ENCODE peak calls at places on chromosomes 11 and 22, in four cellular contexts. X is K562, Y is H1, F is HepG2. R is an unnamed sample.

GRCh38 chr11:111399187-111400031 is 20.3 kb upstream of the POU2AF1 start:
- DNase-seq in X (no peak), Y (no peak), F (peak; percentile 43), R (no peak)

GRCh38 chr11:59931688-59932087 is 6.5 kb upstream of the OOSP1 start:
- DNase-seq in X (no peak), Y (no peak), F (no peak), R (no peak)

GRCh38 chr11:14503023-14503422 is 3.4 kb upstream of the COPB1 start:
- DNase-seq in X (no peak), Y (no peak), F (no peak), R (no peak)

GRCh38 chr11:20584093-20584774 is 15.2 kb upstream of the SLC6A5 start:
- DNase-seq in X (no peak), Y (no peak), F (peak; percentile 7), R (no peak)

GRCh38 chr22:30890689-30891442 is 77.7 kb downstream of the MORC2 start:
- DNase-seq in X (peak; percentile 43), Y (peak; percentile 82), F (no peak), R (peak; percentile 30)

GRCh38 chr11:66493124-66493523 is 12.9 kb downstream of the DPP3 start:
- DNase-seq in X (no peak), Y (no peak), F (no peak), R (no peak)

GRCh38 chr11:2212411-2213251 is 41.0 kb upstream of the TH start:
- DNase-seq in X (no peak), Y (peak; percentile 46), F (peak; percentile 54), R (no peak)

GRCh38 chr11:34789196-34789834 is 126.9 kb downstream of the APIP start:
- DNase-seq in X (no peak), Y (no peak), F (no peak), R (no peak)

GRCh38 chr11:68659158-68659921 is 25.0 kb upstream of the GAL start:
- DNase-seq in X (peak; percentile 33), Y (no peak), F (peak; percentile 55), R (peak; percentile 52)

GRCh38 chr11:16173798-16174197 is 182.5 kb downstream of the SOX6 start:
- DNase-seq in X (no peak), Y (no peak), F (peak; percentile 24), R (no peak)

GRCh38 chr22:37428649-37429586 is 1.6 kb upstream of the ELFN2 start:
- DNase-seq in X (peak; percentile 57), Y (peak; percentile 83), F (peak; percentile 35), R (peak; percentile 53)

GRCh38 chr22:22460635-22461034 is 47.9 kb downstream of the ZNF280B start:
- DNase-seq in X (peak; percentile 91), Y (no peak), F (peak; percentile 18), R (no peak)

GRCh38 chr11:68813778-68814177 is 27.9 kb downstream of the CPT1A start:
- DNase-seq in X (no peak), Y (no peak), F (no peak), R (no peak)

GRCh38 chr11:34342008-34342533 is 15.7 kb downstream of the ABTB2 start:
- DNase-seq in X (no peak), Y (no peak), F (no peak), R (no peak)

GRCh38 chr11:2088284-2088683 is 50.9 kb downstream of the IGF2 start:
- DNase-seq in X (no peak), Y (no peak), F (no peak), R (no peak)

GRCh38 chr22:38108561-38109319 is 1.7 kb downstream of the BAIAP2L2 start:
- DNase-seq in X (no peak), Y (no peak), F (no peak), R (no peak)

GRCh38 chr11:80958414-80958813 is 1517.6 kb upstream of the TENM4 start:
- DNase-seq in X (no peak), Y (no peak), F (no peak), R (peak; percentile 4)

GRCh38 chr11:2812371-2812991 is 73.1 kb downstream of the CDKN1C start:
- DNase-seq in X (no peak), Y (no peak), F (no peak), R (no peak)

GRCh38 chr11:7175007-7175406 is 76.7 kb upstream of the SYT9 start:
- DNase-seq in X (no peak), Y (no peak), F (no peak), R (no peak)

GRCh38 chr11:75667831-75668507 is 869 bp downstream of the MAP6 start:
- DNase-seq in X (no peak), Y (peak; percentile 84), F (no peak), R (peak; percentile 41)

GRCh38 chr11:111936045-111936400 is 1.1 kb upstream of the DIXDC1 start:
- DNase-seq in X (no peak), Y (no peak), F (peak; percentile 34), R (no peak)

GRCh38 chr22:49687786-49688515 is 139.7 kb downstream of the BRD1 start:
- DNase-seq in X (no peak), Y (no peak), F (no peak), R (no peak)

GRCh38 chr11:86174101-86175046 is 70.2 kb upstream of the EED start:
- DNase-seq in X (peak; percentile 76), Y (no peak), F (peak; percentile 61), R (no peak)

GRCh38 chr11:34787348-34787747 is 128.8 kb downstream of the APIP start:
- DNase-seq in X (no peak), Y (no peak), F (no peak), R (no peak)

GRCh38 chr11:34234086-34234740 is 123.6 kb downstream of the ABTB2 start:
- DNase-seq in X (peak; percentile 25), Y (peak; percentile 67), F (no peak), R (no peak)

GRCh38 chr22:40364431-40364830 is 6.0 kb upstream of the SGSM3 start:
- DNase-seq in X (no peak), Y (no peak), F (no peak), R (no peak)

GRCh38 chr11:35006389-35007128 is 90.1 kb downstream of the PDHX start:
- DNase-seq in X (no peak), Y (no peak), F (no peak), R (no peak)

GRCh38 chr11:72041364-72042058 is 38.8 kb downstream of the NUMA1 start:
- DNase-seq in X (no peak), Y (peak; percentile 61), F (peak; percentile 31), R (peak; percentile 65)

GRCh38 chr11:112363527-112363926 is 102.9 kb upstream of the PLET1 start:
- DNase-seq in X (no peak), Y (no peak), F (no peak), R (no peak)

GRCh38 chr11:120719348-120719747 is 207.8 kb downstream of the GRIK4 start:
- DNase-seq in X (no peak), Y (no peak), F (no peak), R (no peak)

GRCh38 chr22:47630741-47631534 is 868.5 kb downstream of the TBC1D22A start:
- DNase-seq in X (no peak), Y (no peak), F (no peak), R (no peak)

GRCh38 chr22:47629791-47630655 is 867.6 kb downstream of the TBC1D22A start:
- DNase-seq in X (no peak), Y (no peak), F (no peak), R (no peak)

GRCh38 chr22:47632646-47633045 is 870.2 kb downstream of the TBC1D22A start:
- DNase-seq in X (no peak), Y (no peak), F (no peak), R (no peak)

GRCh38 chr22:47633111-47633510 is 870.7 kb downstream of the TBC1D22A start:
- DNase-seq in X (no peak), Y (no peak), F (no peak), R (no peak)

GRCh38 chr22:47631571-47632102 is 869.2 kb downstream of the TBC1D22A start:
- DNase-seq in X (peak; percentile 79), Y (no peak), F (no peak), R (no peak)
- TF ChIP-seq PHF8 in X (peak; percentile 90), Y (no peak), F (no peak), R (no peak)

DNA sequence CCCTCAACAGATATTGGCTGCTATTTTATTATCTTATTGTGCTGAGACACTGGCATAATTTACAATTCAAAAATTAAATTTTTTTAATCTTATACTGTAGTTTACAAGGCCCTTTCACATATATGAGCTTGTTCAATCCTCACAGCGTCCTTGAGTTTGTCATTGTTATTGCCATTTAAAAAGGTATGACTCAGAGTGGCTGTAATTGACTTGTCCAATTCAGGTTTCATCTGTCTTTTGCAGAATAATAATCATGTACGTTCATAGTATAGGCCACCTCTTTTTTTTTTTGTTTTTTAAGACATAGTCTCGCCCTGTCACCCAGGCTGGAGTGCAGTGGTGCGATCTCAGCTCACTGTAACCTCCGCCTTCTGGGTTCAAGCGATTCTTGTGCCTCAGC is 11.5 kb downstream of the PTPRJ start:
- DNase-seq in X (no peak), Y (no peak), F (no peak), R (no peak)
- TF ChIP-seq PHF8 in X (no peak), Y (no peak), F (no peak), R (no peak)

GRCh38 chr11:17513853-17514252 is 30.4 kb downstream of the USH1C start:
- DNase-seq in X (no peak), Y (no peak), F (no peak), R (no peak)
- TF ChIP-seq PHF8 in X (no peak), Y (no peak), F (no peak), R (no peak)

DNA sequence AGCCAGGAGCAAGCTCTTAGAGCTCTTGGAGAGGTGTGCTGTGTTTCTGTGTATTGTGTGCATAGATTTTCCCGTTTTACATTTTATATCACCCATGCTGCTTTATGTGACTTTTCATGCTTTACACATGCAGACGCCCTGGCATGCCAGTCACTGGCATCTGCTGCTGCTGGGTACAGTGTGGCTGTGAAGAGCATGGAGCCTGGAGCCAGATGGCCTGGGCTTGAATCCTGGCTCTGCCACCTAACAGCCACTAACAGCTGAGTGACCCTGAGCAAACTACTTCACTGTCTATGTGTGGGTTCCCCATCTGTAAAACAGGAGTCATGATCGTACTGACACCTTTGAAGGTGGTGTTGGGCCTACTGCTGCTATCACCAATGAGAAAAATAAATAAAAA is 23.1 kb downstream of the POLR3H start:
- DNase-seq in X (no peak), Y (no peak), F (no peak), R (no peak)
- TF ChIP-seq PHF8 in X (no peak), Y (no peak), F (no peak), R (no peak)

DNA sequence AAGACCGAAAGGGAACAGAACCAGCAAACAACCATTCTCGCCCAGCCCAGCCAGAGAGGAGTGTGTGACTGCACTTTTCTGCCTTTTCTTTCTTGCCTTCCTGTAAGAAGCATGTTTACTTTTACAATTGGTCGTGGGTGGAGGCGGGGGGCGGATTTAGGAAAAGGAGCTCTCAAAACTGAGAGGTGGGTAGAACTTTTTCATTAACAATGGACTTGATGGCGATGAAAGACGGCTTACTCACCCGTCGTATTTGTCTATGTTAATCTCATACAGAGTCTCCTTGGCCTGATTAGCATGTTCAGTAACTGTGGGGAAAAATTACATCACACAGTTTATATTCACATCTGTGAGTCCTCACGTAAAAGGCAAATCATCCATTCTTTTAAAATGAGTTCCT is 27.2 kb downstream of the CERK start:
- DNase-seq in X (no peak), Y (no peak), F (no peak), R (no peak)
- TF ChIP-seq PHF8 in X (no peak), Y (no peak), F (no peak), R (no peak)

GRCh38 chr11:117457835-117458234 is 130.2 kb downstream of the CEP164 start:
- DNase-seq in X (no peak), Y (no peak), F (no peak), R (no peak)
- TF ChIP-seq PHF8 in X (no peak), Y (no peak), F (no peak), R (no peak)

R was measured in A549.